ENCODE peak calls at places on chromosome 18, in six cellular contexts. One of them, this sample, is unnamed.

GRCh38 chr18:21196426-21196825 is 45.6 kb upstream of the GREB1L start:
- DNase-seq in H9: no peak
- DNase-seq in H1: no peak
- DNase-seq in IMR-90: no peak
- DNase-seq in mesendoderm: no peak
- DNase-seq in neuronal stem cell: no peak
- DNase-seq in this sample: no peak

GRCh38 chr18:12333650-12334279 is 25.7 kb downstream of the TUBB6 start:
- DNase-seq in H9: no peak
- DNase-seq in H1: no peak
- DNase-seq in IMR-90: no peak
- DNase-seq in mesendoderm: no peak
- DNase-seq in neuronal stem cell: no peak
- DNase-seq in this sample: no peak

GRCh38 chr18:67509711-67510110 is 6.8 kb downstream of the DSEL start:
- DNase-seq in H9: no peak
- DNase-seq in H1: no peak
- DNase-seq in IMR-90: peak; percentile 85
- DNase-seq in mesendoderm: no peak
- DNase-seq in neuronal stem cell: no peak
- DNase-seq in this sample: peak; percentile 14

GRCh38 chr18:72541871-72542690 is 2.1 kb downstream of the CBLN2 start:
- DNase-seq in H9: peak; percentile 85
- DNase-seq in H1: peak; percentile 81
- DNase-seq in IMR-90: no peak
- DNase-seq in mesendoderm: peak; percentile 72
- DNase-seq in neuronal stem cell: peak; percentile 24
- DNase-seq in this sample: no peak

GRCh38 chr18:10124557-10124956 is 210.7 kb downstream of the VAPA start:
- DNase-seq in H9: no peak
- DNase-seq in H1: peak; percentile 20
- DNase-seq in IMR-90: no peak
- DNase-seq in mesendoderm: no peak
- DNase-seq in neuronal stem cell: no peak
- DNase-seq in this sample: no peak

GRCh38 chr18:26940744-26941398 is 75.4 kb upstream of the AQP4 start:
- DNase-seq in H9: no peak
- DNase-seq in H1: no peak
- DNase-seq in IMR-90: no peak
- DNase-seq in mesendoderm: no peak
- DNase-seq in neuronal stem cell: no peak
- DNase-seq in this sample: no peak

GRCh38 chr18:14074187-14074586 is 58.0 kb downstream of the ZNF519 start:
- DNase-seq in H9: peak; percentile 72
- DNase-seq in H1: no peak
- DNase-seq in IMR-90: no peak
- DNase-seq in mesendoderm: peak; percentile 62
- DNase-seq in neuronal stem cell: no peak
- DNase-seq in this sample: no peak

GRCh38 chr18:37450434-37451133 is 115.0 kb downstream of the CELF4 start:
- DNase-seq in H9: peak; percentile 78
- DNase-seq in H1: peak; percentile 74
- DNase-seq in IMR-90: peak; percentile 4
- DNase-seq in mesendoderm: peak; percentile 93
- DNase-seq in neuronal stem cell: peak; percentile 83
- DNase-seq in this sample: peak; percentile 66

GRCh38 chr18:52228158-52228557 is 111.8 kb upstream of the DCC start:
- DNase-seq in H9: no peak
- DNase-seq in H1: no peak
- DNase-seq in IMR-90: no peak
- DNase-seq in mesendoderm: no peak
- DNase-seq in neuronal stem cell: no peak
- DNase-seq in this sample: no peak

GRCh38 chr18:67043276-67043675 is 439.4 kb upstream of the CDH19 start:
- DNase-seq in H9: peak; percentile 46
- DNase-seq in H1: peak; percentile 51
- DNase-seq in IMR-90: no peak
- DNase-seq in mesendoderm: no peak
- DNase-seq in neuronal stem cell: no peak
- DNase-seq in this sample: no peak

GRCh38 chr18:48032876-48033769 is 102.7 kb upstream of the SMAD2 start:
- DNase-seq in H9: no peak
- DNase-seq in H1: no peak
- DNase-seq in IMR-90: peak; percentile 53
- DNase-seq in mesendoderm: no peak
- DNase-seq in neuronal stem cell: no peak
- DNase-seq in this sample: peak; percentile 16

GRCh38 chr18:5463390-5463789 is 80.4 kb downstream of the EPB41L3 start:
- DNase-seq in H9: no peak
- DNase-seq in H1: no peak
- DNase-seq in IMR-90: peak; percentile 93
- DNase-seq in mesendoderm: peak; percentile 62
- DNase-seq in neuronal stem cell: no peak
- DNase-seq in this sample: peak; percentile 47

GRCh38 chr18:46754661-46755292 is 2.1 kb downstream of the ST8SIA5 start:
- DNase-seq in H9: peak; percentile 65
- DNase-seq in H1: peak; percentile 58
- DNase-seq in IMR-90: no peak
- DNase-seq in mesendoderm: peak; percentile 45
- DNase-seq in neuronal stem cell: no peak
- DNase-seq in this sample: peak; percentile 8

GRCh38 chr18:62400916-62401315 is 75.8 kb downstream of the TNFRSF11A start:
- DNase-seq in H9: no peak
- DNase-seq in H1: no peak
- DNase-seq in IMR-90: no peak
- DNase-seq in mesendoderm: no peak
- DNase-seq in neuronal stem cell: no peak
- DNase-seq in this sample: no peak

GRCh38 chr18:79964330-79965118 is at the start of gene HSBP1L1:
- DNase-seq in H9: peak; percentile 75
- DNase-seq in H1: peak; percentile 84
- DNase-seq in IMR-90: no peak
- DNase-seq in mesendoderm: peak; percentile 70
- DNase-seq in neuronal stem cell: peak; percentile 56
- DNase-seq in this sample: peak; percentile 52

GRCh38 chr18:8895987-8896619 is 190.7 kb downstream of the MTCL1 start:
- DNase-seq in H9: no peak
- DNase-seq in H1: no peak
- DNase-seq in IMR-90: peak; percentile 88
- DNase-seq in mesendoderm: no peak
- DNase-seq in neuronal stem cell: no peak
- DNase-seq in this sample: peak; percentile 32

GRCh38 chr18:8366656-8367055 is 242.6 kb upstream of the RAB12 start:
- DNase-seq in H9: peak; percentile 50
- DNase-seq in H1: no peak
- DNase-seq in IMR-90: no peak
- DNase-seq in mesendoderm: no peak
- DNase-seq in neuronal stem cell: no peak
- DNase-seq in this sample: no peak

GRCh38 chr18:39843546-39843945 is 2111.5 kb upstream of the PIK3C3 start:
- DNase-seq in H9: no peak
- DNase-seq in H1: no peak
- DNase-seq in IMR-90: no peak
- DNase-seq in mesendoderm: no peak
- DNase-seq in neuronal stem cell: no peak
- DNase-seq in this sample: no peak

GRCh38 chr18:28109781-28110460 is 67.0 kb downstream of the CDH2 start:
- DNase-seq in H9: no peak
- DNase-seq in H1: no peak
- DNase-seq in IMR-90: no peak
- DNase-seq in mesendoderm: no peak
- DNase-seq in neuronal stem cell: no peak
- DNase-seq in this sample: no peak

GRCh38 chr18:28112056-28112470 is 64.9 kb downstream of the CDH2 start:
- DNase-seq in H9: no peak
- DNase-seq in H1: no peak
- DNase-seq in IMR-90: peak; percentile 89
- DNase-seq in mesendoderm: peak; percentile 57
- DNase-seq in neuronal stem cell: no peak
- DNase-seq in this sample: peak; percentile 83

GRCh38 chr18:28108801-28109200 is 68.1 kb downstream of the CDH2 start:
- DNase-seq in H9: no peak
- DNase-seq in H1: no peak
- DNase-seq in IMR-90: no peak
- DNase-seq in mesendoderm: peak; percentile 54
- DNase-seq in neuronal stem cell: no peak
- DNase-seq in this sample: peak; percentile 25

GRCh38 chr18:28113271-28114023 is 63.5 kb downstream of the CDH2 start:
- DNase-seq in H9: no peak
- DNase-seq in H1: no peak
- DNase-seq in IMR-90: peak; percentile 28
- DNase-seq in mesendoderm: no peak
- DNase-seq in neuronal stem cell: no peak
- DNase-seq in this sample: no peak

DNA sequence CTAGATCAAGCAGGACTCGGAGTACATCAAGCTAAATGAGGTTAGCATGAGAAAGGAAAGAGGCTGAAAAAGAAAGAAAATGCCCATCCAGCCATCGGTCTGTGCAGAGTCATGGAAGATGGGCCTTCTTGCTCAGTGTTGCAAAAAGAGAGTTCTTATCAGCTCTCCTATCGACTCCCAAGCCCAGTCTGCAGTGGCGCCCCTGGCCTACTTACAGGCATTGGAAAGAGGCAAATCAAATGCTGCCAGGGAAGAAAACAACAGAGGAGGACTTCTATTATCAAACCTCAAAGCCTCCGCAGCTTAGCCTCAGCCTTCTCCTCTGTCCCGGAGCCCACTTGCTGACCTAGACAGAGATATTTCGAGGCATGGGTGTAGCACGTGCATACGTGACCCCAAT is 66.0 kb downstream of the CDH2 start:
- DNase-seq in H9: no peak
- DNase-seq in H1: no peak
- DNase-seq in IMR-90: no peak
- DNase-seq in mesendoderm: no peak
- DNase-seq in neuronal stem cell: no peak
- DNase-seq in this sample: no peak
- H3K4me1 ChIP-seq in H9: peaks cover 13% of the 10 kb centered on the region
- H3K4me1 ChIP-seq in H1: peaks cover 6% of the 10 kb centered on the region
- H3K4me1 ChIP-seq in IMR-90: peaks cover 19% of the 10 kb centered on the region
- H3K4me1 ChIP-seq in mesendoderm: peaks cover 28% of the 10 kb centered on the region
- H3K4me1 ChIP-seq in neuronal stem cell: peaks cover 27% of the 10 kb centered on the region
- H3K4me1 ChIP-seq in this sample: peaks cover 9% of the 10 kb centered on the region

DNA sequence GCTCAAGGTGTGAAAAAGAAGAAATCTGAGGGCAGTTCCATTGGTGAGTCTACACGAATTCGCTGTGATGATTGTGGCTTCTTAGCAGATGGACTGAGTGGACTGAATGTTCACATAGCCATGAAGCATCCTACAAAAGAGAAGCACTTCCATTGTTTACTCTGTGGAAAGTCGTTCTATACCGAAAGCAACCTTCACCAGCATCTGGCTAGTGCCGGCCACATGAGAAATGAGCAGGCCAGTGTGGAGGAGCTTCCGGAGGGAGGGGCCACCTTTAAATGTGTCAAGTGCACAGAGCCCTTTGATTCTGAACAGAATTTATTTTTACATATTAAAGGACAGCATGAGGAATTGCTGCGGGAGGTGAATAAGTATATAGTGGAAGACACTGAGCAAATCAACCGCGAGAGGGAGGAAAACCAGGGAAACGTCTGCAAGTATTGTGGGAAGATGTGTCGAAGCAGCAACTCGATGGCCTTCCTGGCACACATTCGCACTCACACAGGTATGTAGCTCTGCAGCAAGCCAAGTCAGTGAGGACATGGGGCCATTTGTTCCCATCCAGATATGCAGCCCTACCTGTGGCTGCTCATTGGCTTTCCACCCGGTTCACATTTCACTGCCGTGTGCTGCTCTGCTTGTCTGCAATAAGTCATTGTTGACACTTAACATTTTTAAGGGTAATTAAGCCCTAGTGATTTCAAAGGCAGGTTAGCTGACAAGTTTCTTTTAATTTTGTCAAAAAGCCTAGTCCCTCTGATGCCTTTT is 37.7 kb downstream of the ZNF407 start:
- DNase-seq in H9: no peak
- DNase-seq in H1: no peak
- DNase-seq in IMR-90: no peak
- DNase-seq in mesendoderm: no peak
- DNase-seq in neuronal stem cell: no peak
- DNase-seq in this sample: no peak
- H2BK15ac ChIP-seq in H9: no peak overlapping the region
- H2BK15ac ChIP-seq in H1: no peak overlapping the region
- H2BK15ac ChIP-seq in IMR-90: no peak overlapping the region
- H2BK15ac ChIP-seq in mesendoderm: no peak overlapping the region
- H2BK15ac ChIP-seq in neuronal stem cell: no peak overlapping the region
- H2BK15ac ChIP-seq in this sample: no peak overlapping the region

GRCh38 chr18:57210711-57211411 is 64.0 kb downstream of the BOD1L2 start:
- DNase-seq in H9: no peak
- DNase-seq in H1: no peak
- DNase-seq in IMR-90: no peak
- DNase-seq in mesendoderm: peak; percentile 32
- DNase-seq in neuronal stem cell: no peak
- DNase-seq in this sample: no peak

GRCh38 chr18:57209697-57210096 is 62.8 kb downstream of the BOD1L2 start:
- DNase-seq in H9: no peak
- DNase-seq in H1: no peak
- DNase-seq in IMR-90: no peak
- DNase-seq in mesendoderm: peak; percentile 67
- DNase-seq in neuronal stem cell: no peak
- DNase-seq in this sample: no peak

GRCh38 chr18:57211412-57211750 is 64.5 kb downstream of the BOD1L2 start:
- DNase-seq in H9: no peak
- DNase-seq in H1: no peak
- DNase-seq in IMR-90: no peak
- DNase-seq in mesendoderm: no peak
- DNase-seq in neuronal stem cell: no peak
- DNase-seq in this sample: no peak

GRCh38 chr18:57211776-57212175 is 64.9 kb downstream of the BOD1L2 start:
- DNase-seq in H9: no peak
- DNase-seq in H1: no peak
- DNase-seq in IMR-90: no peak
- DNase-seq in mesendoderm: no peak
- DNase-seq in neuronal stem cell: no peak
- DNase-seq in this sample: no peak

GRCh38 chr18:57210101-57210661 is 63.3 kb downstream of the BOD1L2 start:
- DNase-seq in H9: peak; percentile 83
- DNase-seq in H1: peak; percentile 63
- DNase-seq in IMR-90: peak; percentile 70
- DNase-seq in mesendoderm: peak; percentile 96
- DNase-seq in neuronal stem cell: peak; percentile 37
- DNase-seq in this sample: peak; percentile 38
- H4K8ac ChIP-seq in H9: no peak overlapping the region
- H4K8ac ChIP-seq in H1: no peak overlapping the region
- H4K8ac ChIP-seq in IMR-90: no peak overlapping the region
- H4K8ac ChIP-seq in mesendoderm: no peak overlapping the region
- H4K8ac ChIP-seq in neuronal stem cell: no peak overlapping the region
- H4K8ac ChIP-seq in this sample: no peak overlapping the region

DNA sequence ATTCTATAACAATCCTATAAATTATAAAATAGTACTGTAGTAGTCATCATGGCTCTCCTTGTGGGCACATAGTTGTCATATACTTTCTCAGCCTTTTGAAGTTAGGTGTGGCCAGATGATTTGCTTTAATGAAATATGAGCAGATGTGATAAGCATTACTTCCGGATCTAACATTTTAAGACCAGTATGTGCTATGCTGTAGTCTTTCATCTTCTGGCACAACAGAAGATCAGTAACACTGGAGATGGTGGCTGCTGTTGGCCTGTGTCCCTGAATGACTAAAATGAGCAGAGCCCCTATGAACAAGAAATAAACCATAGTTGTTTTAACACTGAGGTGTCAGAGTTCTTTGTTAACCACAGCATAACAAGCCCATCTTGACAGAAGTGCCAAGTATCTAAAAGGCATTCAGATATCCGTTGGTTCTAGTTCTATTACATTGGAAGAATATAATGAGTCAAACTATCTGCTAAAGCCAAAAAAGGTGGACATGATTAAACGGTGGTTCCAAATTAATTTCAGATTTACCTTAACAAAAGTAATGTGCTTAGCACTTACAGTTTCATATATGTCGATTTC is 6.3 kb downstream of the MEX3C start:
- DNase-seq in H9: no peak
- DNase-seq in H1: no peak
- DNase-seq in IMR-90: no peak
- DNase-seq in mesendoderm: no peak
- DNase-seq in neuronal stem cell: no peak
- DNase-seq in this sample: no peak
- H3K4me1 ChIP-seq in H9: peaks cover 4% of the 10 kb centered on the region
- H3K4me1 ChIP-seq in H1: peaks cover 20% of the 10 kb centered on the region
- H3K4me1 ChIP-seq in IMR-90: peaks cover 7% of the 10 kb centered on the region
- H3K4me1 ChIP-seq in mesendoderm: peaks cover 4% of the 10 kb centered on the region
- H3K4me1 ChIP-seq in neuronal stem cell: peaks cover 3% of the 10 kb centered on the region
- H3K4me1 ChIP-seq in this sample: peaks cover 4% of the 10 kb centered on the region